ENCODE peak calls at places on chromosomes 5 and 9, in six cellular contexts. O, E, Q, X, U and I are unnamed samples.

GRCh38 chr9:117120061-117120460 is 294.8 kb downstream of the ASTN2 start:
- DNase-seq in O (no peak), E (no peak), Q (no peak), X (no peak), U (no peak), I (no peak)

GRCh38 chr9:84570482-84571154 is 98.9 kb upstream of the NTRK2 start:
- DNase-seq in O (no peak), E (no peak), Q (no peak), X (no peak), U (no peak), I (no peak)

GRCh38 chr5:112697301-112697700 is 40.4 kb upstream of the APC start:
- DNase-seq in O (no peak), E (no peak), Q (no peak), X (no peak), U (no peak), I (no peak)

GRCh38 chr5:14476791-14477435 is 104.7 kb upstream of the OTULINL start:
- DNase-seq in O (no peak), E (no peak), Q (no peak), X (no peak), U (no peak), I (no peak)

GRCh38 chr5:133888625-133888991 is 79.8 kb downstream of the C5orf15 start:
- DNase-seq in O (no peak), E (no peak), Q (no peak), X (no peak), U (no peak), I (no peak)

GRCh38 chr5:56409331-56410190 is 176.4 kb upstream of the ANKRD55 start:
- DNase-seq in O (peak; percentile 35), E (no peak), Q (no peak), X (no peak), U (no peak), I (no peak)

GRCh38 chr9:18358325-18358724 is 115.6 kb upstream of the ADAMTSL1 start:
- DNase-seq in O (no peak), E (no peak), Q (no peak), X (no peak), U (no peak), I (no peak)

GRCh38 chr5:150272531-150272930 is 17.0 kb downstream of the CAMK2A start:
- DNase-seq in O (no peak), E (no peak), Q (no peak), X (peak; percentile 62), U (no peak), I (no peak)

GRCh38 chr9:95508242-95508967 is 8.4 kb downstream of the PTCH1 start:
- DNase-seq in O (no peak), E (no peak), Q (no peak), X (no peak), U (no peak), I (peak; percentile 30)

GRCh38 chr9:129109952-129110739 is 447 bp downstream of the CRAT start:
- DNase-seq in O (peak; percentile 47), E (no peak), Q (peak; percentile 28), X (peak; percentile 53), U (peak; percentile 46), I (no peak)

GRCh38 chr9:95082401-95083084 is 235.0 kb downstream of the FANCC start:
- DNase-seq in O (peak; percentile 51), E (peak; percentile 47), Q (no peak), X (no peak), U (no peak), I (no peak)

GRCh38 chr9:109382585-109382984 is 61.7 kb upstream of the EPB41L4B start:
- DNase-seq in O (no peak), E (no peak), Q (no peak), X (no peak), U (no peak), I (no peak)

GRCh38 chr5:43422143-43422542 is 10.0 kb upstream of the CCL28 start:
- DNase-seq in O (no peak), E (no peak), Q (peak; percentile 32), X (no peak), U (no peak), I (no peak)

DNA sequence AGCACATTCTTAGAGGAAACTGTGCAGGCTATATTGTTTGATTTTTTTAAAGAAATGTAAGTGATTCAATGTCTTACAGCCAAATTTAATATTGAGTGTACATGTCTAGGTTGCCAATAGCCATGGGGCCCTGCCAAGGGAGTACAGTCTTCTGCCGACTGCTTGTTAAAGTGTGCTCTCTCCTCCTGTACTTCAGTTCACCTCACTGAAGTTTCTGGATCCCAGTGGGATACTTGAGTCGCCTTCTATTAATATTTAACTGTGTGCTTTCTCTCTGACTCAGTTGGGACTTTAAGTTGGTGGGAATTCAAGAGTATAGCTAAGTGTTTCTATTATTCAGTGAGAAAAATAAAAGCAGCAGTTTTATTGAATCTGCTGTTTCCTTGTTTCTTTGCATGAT is 44.5 kb upstream of the C5orf47 start:
- DNase-seq in O (no peak), E (no peak), Q (peak; percentile 63), X (no peak), U (no peak), I (no peak)
- H3K36me3 ChIP-seq in O (peaks cover 10% of the 10 kb centered on the region), E (peaks cover 15% of the 10 kb centered on the region), Q (peaks cover 45% of the 10 kb centered on the region), X (peaks cover 53% of the 10 kb centered on the region), U (no peaks in the 10 kb centered on the region), I (no peaks in the 10 kb centered on the region)

GRCh38 chr5:145826869-145827268 is 8.3 kb downstream of the PRELID2 start:
- DNase-seq in O (no peak), E (no peak), Q (no peak), X (no peak), U (no peak), I (no peak)

GRCh38 chr5:145827275-145827674 is 7.9 kb downstream of the PRELID2 start:
- DNase-seq in O (no peak), E (peak; percentile 66), Q (no peak), X (no peak), U (no peak), I (no peak)

GRCh38 chr5:145833616-145834200 is 1.4 kb downstream of the PRELID2 start:
- DNase-seq in O (no peak), E (no peak), Q (no peak), X (no peak), U (no peak), I (no peak)

GRCh38 chr5:145829708-145830361 is 5.3 kb downstream of the PRELID2 start:
- DNase-seq in O (no peak), E (no peak), Q (no peak), X (no peak), U (no peak), I (no peak)

GRCh38 chr5:145830594-145830993 is 4.5 kb downstream of the PRELID2 start:
- DNase-seq in O (no peak), E (no peak), Q (no peak), X (no peak), U (no peak), I (no peak)
- H3K4me1 ChIP-seq in O (peaks cover 10% of the 10 kb centered on the region), E (no peaks in the 10 kb centered on the region), Q (peaks cover 9% of the 10 kb centered on the region), X (peaks cover 55% of the 10 kb centered on the region), U (peaks cover 9% of the 10 kb centered on the region), I (peaks cover 8% of the 10 kb centered on the region)

GRCh38 chr9:85740821-85741111 is 988 bp downstream of the AGTPBP1 start:
- DNase-seq in O (no peak), E (no peak), Q (no peak), X (peak; percentile 27), U (no peak), I (no peak)

GRCh38 chr9:85743290-85744128 is 1.8 kb upstream of the AGTPBP1 start:
- DNase-seq in O (no peak), E (no peak), Q (peak; percentile 74), X (peak; percentile 13), U (no peak), I (no peak)

GRCh38 chr9:85742630-85742928 is 825 bp upstream of the AGTPBP1 start:
- DNase-seq in O (no peak), E (no peak), Q (no peak), X (no peak), U (no peak), I (no peak)

GRCh38 chr9:85741112-85741874 is 461 bp downstream of the AGTPBP1 start:
- DNase-seq in O (peak; percentile 55), E (peak; percentile 55), Q (peak; percentile 58), X (peak; percentile 15), U (peak; percentile 32), I (peak; percentile 30)

GRCh38 chr9:85741875-85742629 is at the start of gene AGTPBP1:
- DNase-seq in O (peak; percentile 97), E (peak; percentile 97), Q (peak; percentile 97), X (peak; percentile 85), U (peak; percentile 92), I (peak; percentile 95)
- TF ChIP-seq POLR2A in O (peak; percentile 22), E (peak; percentile 73), Q (no peak), X (no peak), U (peak; percentile 53), I (peak; percentile 5)

GRCh38 chr9:128102861-128103588 is 24.5 kb downstream of the PTGES2 start:
- DNase-seq in O (peak; percentile 28), E (peak; percentile 95), Q (no peak), X (no peak), U (peak; percentile 66), I (peak; percentile 76)
- H3K36me3 ChIP-seq in O (peaks cover 18% of the 10 kb centered on the region), E (peaks cover 42% of the 10 kb centered on the region), Q (peaks cover 75% of the 10 kb centered on the region), X (peaks cover 92% of the 10 kb centered on the region), U (no peaks in the 10 kb centered on the region), I (no peaks in the 10 kb centered on the region)

GRCh38 chr9:105030285-105030684 is 102.3 kb upstream of the ABCA1 start:
- DNase-seq in O (no peak), E (no peak), Q (no peak), X (no peak), U (no peak), I (no peak)
- H3K4me1 ChIP-seq in O (no peaks in the 10 kb centered on the region), E (no peaks in the 10 kb centered on the region), Q (no peaks in the 10 kb centered on the region), X (no peaks in the 10 kb centered on the region), U (no peaks in the 10 kb centered on the region), I (no peaks in the 10 kb centered on the region)

DNA sequence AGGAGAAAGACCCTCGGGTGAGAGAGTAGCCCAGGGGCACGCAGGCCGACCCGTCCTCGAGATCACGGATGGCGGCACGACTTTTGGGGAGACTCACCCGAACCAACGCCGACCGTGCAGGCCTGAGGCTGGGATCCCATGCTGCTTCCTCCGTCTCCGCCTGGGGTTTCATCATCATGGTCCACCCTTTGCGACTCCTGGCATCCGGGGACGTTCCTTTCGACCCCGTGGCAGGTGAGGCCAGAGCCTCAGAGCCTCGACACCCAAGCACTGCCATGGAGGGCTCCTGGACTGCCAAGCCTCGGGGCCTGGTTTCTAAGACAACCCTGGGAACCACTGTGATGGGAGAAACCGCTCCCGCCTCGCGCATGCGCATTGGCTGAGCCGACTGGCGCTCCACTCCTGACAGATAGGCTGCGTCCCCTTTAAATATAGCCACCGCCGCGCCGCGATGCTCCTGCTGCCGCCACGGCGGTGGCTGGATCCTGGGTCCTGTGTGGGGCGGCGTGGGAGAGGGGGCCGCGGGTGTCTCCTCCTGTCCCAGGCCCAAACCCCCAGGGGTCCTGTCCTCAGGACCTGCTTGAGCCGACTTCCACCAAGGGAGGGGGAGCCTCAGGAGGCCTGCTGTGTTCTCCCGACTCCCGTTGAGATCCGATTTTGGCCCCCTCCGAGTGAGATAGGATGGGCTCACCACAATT is 481.6 kb downstream of the SPATA31A7 start:
- DNase-seq in O (no peak), E (peak; percentile 39), Q (peak; percentile 17), X (no peak), U (no peak), I (no peak)
- TF ChIP-seq POLR2A in O (no peak), E (no peak), Q (no peak), X (no peak), U (no peak), I (no peak)

GRCh38 chr5:231661-232060 is 13.5 kb downstream of the SDHA start:
- DNase-seq in O (no peak), E (no peak), Q (no peak), X (no peak), U (no peak), I (no peak)
- H3K36me3 ChIP-seq in O (peaks cover 37% of the 10 kb centered on the region), E (peaks cover 28% of the 10 kb centered on the region), Q (peaks cover 97% of the 10 kb centered on the region), X (peaks cover 91% of the 10 kb centered on the region), U (no peaks in the 10 kb centered on the region), I (no peaks in the 10 kb centered on the region)

GRCh38 chr5:131375351-131375750 is 111.5 kb downstream of the CDC42SE2 start:
- DNase-seq in O (no peak), E (no peak), Q (no peak), X (no peak), U (no peak), I (no peak)
- H3K4me1 ChIP-seq in O (peaks cover 16% of the 10 kb centered on the region), E (no peaks in the 10 kb centered on the region), Q (peaks cover 32% of the 10 kb centered on the region), X (peaks cover 39% of the 10 kb centered on the region), U (no peaks in the 10 kb centered on the region), I (peaks cover 2% of the 10 kb centered on the region)